ENCODE peak calls at places on chromosomes 3 and 15, in ten cellular contexts. L is activated CD4-positive, alpha-beta T cell treated with anti-CD3 and anti-CD28 coated beads, Interleukin-2, amount 50 U/mL, for 24 hours; Q is T-cell; I is NCI-H2107; O is left ventricle myocardium inferior; X is mammary epithelial cell; C is progenitor cell of endocrine pancreas; A is IMR-90; H is GM23248; M is fibroblast of lung. D is an unnamed sample.

GRCh38 chr3:31105438-31106077 is 211.1 kb upstream of the GADL1 start:
- DNase-seq in L (peak; percentile 24), Q (no peak), I (no peak), O (no peak), X (peak; percentile 97), C (no peak), A (peak; percentile 95), H (peak; percentile 97), M (peak; percentile 99), D (no peak)

GRCh38 chr15:90955911-90956310 is 1.2 kb downstream of the RCCD1 start:
- DNase-seq in L (no peak), Q (no peak), I (no peak), O (no peak), X (no peak), C (no peak), A (no peak), H (no peak), M (no peak), D (no peak)

GRCh38 chr3:69092030-69092513 is 7.3 kb downstream of the ARL6IP5 start:
- DNase-seq in L (no peak), Q (peak; percentile 13), I (no peak), O (no peak), X (no peak), C (no peak), A (no peak), H (no peak), M (peak; percentile 13), D (no peak)

GRCh38 chr3:100463002-100463401 is 29.4 kb upstream of the TMEM45A start:
- DNase-seq in L (no peak), Q (no peak), I (peak; percentile 36), O (no peak), X (peak; percentile 62), C (no peak), A (peak; percentile 78), H (peak; percentile 84), M (peak; percentile 59), D (no peak)

GRCh38 chr3:38122712-38123290 is 14.1 kb downstream of the ACAA1 start:
- DNase-seq in L (no peak), Q (no peak), I (no peak), O (no peak), X (no peak), C (no peak), A (no peak), H (no peak), M (no peak), D (no peak)

GRCh38 chr3:117892431-117892841 is 1142.2 kb downstream of the IGSF11 start:
- DNase-seq in L (no peak), Q (no peak), I (no peak), O (no peak), X (no peak), C (no peak), A (peak; percentile 75), H (peak; percentile 89), M (peak; percentile 84), D (no peak)

GRCh38 chr3:30578479-30578878 is 27.9 kb upstream of the TGFBR2 start:
- DNase-seq in L (no peak), Q (no peak), I (no peak), O (no peak), X (peak; percentile 94), C (no peak), A (peak; percentile 94), H (peak; percentile 93), M (peak; percentile 97), D (no peak)

GRCh38 chr15:22813844-22814243 is 24.6 kb upstream of the NIPA2 start:
- DNase-seq in L (no peak), Q (no peak), I (no peak), O (no peak), X (no peak), C (no peak), A (no peak), H (no peak), M (no peak), D (no peak)

GRCh38 chr3:98982336-98982735 is 80.8 kb upstream of the DCBLD2 start:
- DNase-seq in L (no peak), Q (no peak), I (no peak), O (no peak), X (peak; percentile 34), C (no peak), A (peak; percentile 36), H (peak; percentile 28), M (peak; percentile 60), D (no peak)

GRCh38 chr3:177421176-177421782 is 224.0 kb upstream of the TBL1XR1 start:
- DNase-seq in L (no peak), Q (no peak), I (no peak), O (no peak), X (no peak), C (no peak), A (no peak), H (no peak), M (no peak), D (no peak)

GRCh38 chr15:93479679-93480078 is 390.7 kb upstream of the RGMA start:
- DNase-seq in L (no peak), Q (no peak), I (no peak), O (peak; percentile 64), X (no peak), C (no peak), A (no peak), H (no peak), M (no peak), D (no peak)

GRCh38 chr3:133362539-133362938 is 37.3 kb upstream of the BFSP2 start:
- DNase-seq in L (no peak), Q (no peak), I (no peak), O (no peak), X (no peak), C (no peak), A (no peak), H (no peak), M (no peak), D (no peak)

GRCh38 chr3:54951405-54951804 is 23.5 kb upstream of the LRTM1 start:
- DNase-seq in L (no peak), Q (no peak), I (no peak), O (peak; percentile 82), X (peak; percentile 17), C (peak; percentile 47), A (peak; percentile 93), H (peak; percentile 97), M (peak; percentile 93), D (no peak)

GRCh38 chr3:160707187-160707789 is 30.3 kb downstream of the ARL14 start:
- DNase-seq in L (peak; percentile 20), Q (peak; percentile 23), I (peak; percentile 87), O (no peak), X (peak; percentile 36), C (no peak), A (peak; percentile 50), H (peak; percentile 67), M (peak; percentile 45), D (peak; percentile 39)

GRCh38 chr3:23752126-23752525 is 53.6 kb upstream of the UBE2E1 start:
- DNase-seq in L (no peak), Q (no peak), I (no peak), O (no peak), X (no peak), C (no peak), A (no peak), H (no peak), M (peak; percentile 60), D (no peak)

GRCh38 chr3:147215660-147216059 is 190.7 kb downstream of the ZIC4 start:
- DNase-seq in L (no peak), Q (no peak), I (no peak), O (no peak), X (no peak), C (no peak), A (no peak), H (no peak), M (no peak), D (no peak)

GRCh38 chr15:32905481-32905880 is 187.7 kb downstream of the GREM1 start:
- DNase-seq in L (no peak), Q (no peak), I (no peak), O (no peak), X (no peak), C (no peak), A (peak; percentile 31), H (peak; percentile 59), M (no peak), D (no peak)

GRCh38 chr3:172082269-172082668 is 42.9 kb downstream of the FNDC3B start:
- DNase-seq in L (no peak), Q (no peak), I (no peak), O (no peak), X (peak; percentile 35), C (no peak), A (peak; percentile 95), H (peak; percentile 98), M (peak; percentile 98), D (no peak)

D was measured in NCI-H1436 treated with DMSO at 0.1 percent for 48 hours.